ENCODE peak calls at places on chromosome 16, in ten cellular contexts. T is GM23338, K is RWPE2, F is thoracic aorta, M is adrenal gland, G is heart right ventricle, N is heart left ventricle, Y is ovary, H is tibial artery, S is Caco-2. B is an unnamed sample. For H3K27me3, the result is how much of the 10 kb centered on the place peaks cover.

GRCh38 chr16:58110590-58111330 is 18.4 kb downstream of the CFAP20 start:
- DNase-seq in Y (no peak), T (peak), G (no peak), N (no peak), M (no peak), H (no peak), F (no peak), K (no peak), S (no peak), B (no peak)

GRCh38 chr16:71974068-71974818 is 26.0 kb downstream of the PKD1L3 start:
- DNase-seq in M (no peak), G (no peak), K (no peak), Y (no peak), F (no peak), H (no peak), N (no peak), T (no peak), S (no peak), B (no peak)

GRCh38 chr16:86520317-86521210 is 10.2 kb downstream of the FOXF1 start:
- DNase-seq in K (no peak), Y (no peak), T (no peak), G (no peak), N (peak), S (no peak), F (no peak), H (no peak), M (no peak), B (no peak)

GRCh38 chr16:3106205-3106928 is 6.0 kb upstream of the ZNF205 start:
- DNase-seq in T (peak), G (peak), H (peak), F (peak), S (peak), K (peak), M (peak), Y (peak), N (peak), B (peak)

GRCh38 chr16:82091225-82091624 is 56.2 kb downstream of the HSD17B2 start:
- DNase-seq in F (no peak), G (no peak), T (no peak), N (no peak), S (no peak), M (no peak), H (no peak), Y (no peak), K (no peak), B (no peak)

GRCh38 chr16:17578921-17579876 is 108.4 kb upstream of the XYLT1 start:
- DNase-seq in S (peak), H (peak), F (peak), Y (peak), K (no peak), M (peak), G (no peak), T (peak), N (no peak), B (peak)

GRCh38 chr16:89922477-89922883 is 662 bp upstream of the TUBB3 start:
- DNase-seq in H (peak), M (peak), N (peak), S (peak), K (peak), Y (peak), F (peak), G (peak), T (peak), B (peak)

GRCh38 chr16:73616186-73616585 is 568.3 kb upstream of the ZFHX3 start:
- DNase-seq in M (no peak), K (no peak), T (peak), N (no peak), Y (no peak), G (no peak), F (no peak), H (no peak), S (peak), B (no peak)

GRCh38 chr16:80938928-80939260 is 67.8 kb downstream of the CMC2 start:
- DNase-seq in G (no peak), S (no peak), T (no peak), F (no peak), Y (no peak), H (no peak), M (no peak), K (no peak), N (no peak), B (no peak)

GRCh38 chr16:89453662-89454321 is 36.6 kb downstream of the ANKRD11 start:
- DNase-seq in M (peak), N (no peak), Y (no peak), K (no peak), F (no peak), S (no peak), H (peak), T (no peak), G (peak), B (no peak)

GRCh38 chr16:28482026-28482425 is 9.8 kb downstream of the CLN3 start:
- DNase-seq in G (no peak), F (no peak), T (no peak), M (no peak), N (no peak), S (no peak), H (no peak), Y (no peak), K (no peak), B (no peak)

GRCh38 chr16:58331024-58331707 is 36.3 kb upstream of the PRSS54 start:
- DNase-seq in M (no peak), Y (no peak), N (no peak), G (no peak), K (no peak), T (peak), F (no peak), H (no peak), S (no peak), B (no peak)

DNA sequence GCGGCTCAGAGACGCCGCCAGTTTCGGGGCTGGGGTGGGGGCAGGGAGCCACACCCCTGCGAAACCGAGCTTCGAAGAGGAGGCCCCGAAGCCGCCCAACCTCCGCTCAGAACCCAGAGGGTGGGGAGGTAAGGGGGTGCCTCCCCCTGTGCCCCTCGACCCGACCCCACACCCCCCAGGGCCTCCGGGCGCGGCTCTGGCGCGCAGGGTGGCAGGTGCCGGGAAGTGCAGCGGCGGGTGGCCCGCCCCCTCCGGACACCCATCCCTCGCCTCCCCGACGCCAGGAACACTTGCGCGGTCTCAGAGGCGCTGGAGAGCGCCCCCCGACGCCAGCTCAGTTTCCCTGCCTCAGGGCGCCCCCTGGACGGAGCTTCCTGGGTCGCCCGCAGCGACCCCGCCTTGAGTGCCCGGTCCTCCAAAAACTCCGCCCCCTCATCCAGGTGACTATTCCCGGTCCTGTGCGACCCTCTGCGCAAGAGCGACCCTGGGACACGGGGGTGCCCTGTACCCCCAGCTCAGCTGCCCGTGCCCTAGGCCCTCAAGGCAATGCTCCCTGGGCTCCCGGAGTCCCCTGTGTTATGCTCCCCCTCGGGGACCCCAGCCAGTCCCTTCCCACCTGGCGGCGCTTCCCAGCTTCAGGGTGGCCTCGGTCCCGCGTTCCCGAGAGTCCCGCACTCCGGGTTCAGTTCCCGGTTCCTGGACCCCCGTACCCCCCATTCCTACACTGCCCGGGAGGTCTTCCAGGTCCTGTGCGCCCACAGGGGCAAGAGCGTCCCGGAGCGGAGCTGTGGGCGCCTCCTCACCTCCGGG is 562 bp downstream of the PPL start:
- DNase-seq in Y (peak), G (peak), T (peak), K (no peak), H (peak), N (no peak), F (no peak), S (peak), M (no peak), B (no peak)
- TF ChIP-seq CTCF in Y (no peak), G (no peak), T (peak), K (peak), H (peak), N (peak), F (peak), S (peak), M (no peak), B (peak)

GRCh38 chr16:55077231-55077630 is 146.6 kb downstream of the IRX5 start:
- DNase-seq in M (no peak), H (no peak), S (no peak), F (no peak), N (no peak), G (no peak), T (no peak), Y (no peak), K (no peak), B (no peak)

GRCh38 chr16:55072976-55073375 is 142.3 kb downstream of the IRX5 start:
- DNase-seq in Y (no peak), H (no peak), N (no peak), K (no peak), F (no peak), T (no peak), S (no peak), G (no peak), M (no peak), B (no peak)

GRCh38 chr16:55078699-55079415 is 148.2 kb downstream of the IRX5 start:
- DNase-seq in K (no peak), F (no peak), T (no peak), N (no peak), Y (no peak), G (no peak), S (no peak), M (no peak), H (no peak), B (no peak)

GRCh38 chr16:55078153-55078552 is 147.5 kb downstream of the IRX5 start:
- DNase-seq in S (no peak), M (no peak), H (no peak), G (no peak), N (no peak), F (no peak), Y (no peak), K (no peak), T (no peak), B (no peak)

GRCh38 chr16:55073830-55074229 is 143.2 kb downstream of the IRX5 start:
- DNase-seq in M (no peak), H (no peak), N (no peak), K (no peak), Y (no peak), T (no peak), S (no peak), F (no peak), G (no peak), B (no peak)
- H3K27me3 ChIP-seq in M (under half), H (under half), N (under half), K (under half), Y (under half), T (under half), S (under half), F (under half), G (under half), B (under half)

GRCh38 chr16:1983053-1983543 is 895 bp upstream of the GFER start:
- DNase-seq in Y (no peak), T (no peak), K (no peak), H (no peak), F (no peak), G (no peak), M (no peak), N (no peak), S (no peak), B (no peak)
- H3K4me3 ChIP-seq in Y (peak), T (peak), K (peak), H (peak), F (peak), G (peak), M (peak), N (peak), S (peak), B (peak)

GRCh38 chr16:55835578-55835977 is 2.7 kb upstream of the CES1 start:
- DNase-seq in N (no peak), S (peak), T (no peak), K (no peak), G (no peak), M (peak), F (no peak), H (peak), Y (peak), B (no peak)
- TF ChIP-seq CTCF in N (no peak), S (no peak), T (no peak), K (no peak), G (no peak), M (no peak), F (no peak), H (no peak), Y (no peak), B (no peak)